ENCODE peak calls at places on chromosomes 6 and 20, in seven cellular contexts. E, Q, U, H, T, I and V are unnamed samples.

GRCh38 chr6:27295301-27296079 is 16.6 kb downstream of the POM121L2 start:
- DNase-seq in H (peak; percentile 89), Q (no peak), E (no peak), U (no peak), I (peak; percentile 94), T (no peak), V (peak; percentile 83)

GRCh38 chr6:108200631-108201030 is 34.8 kb downstream of the NR2E1 start:
- DNase-seq in I (no peak), H (peak; percentile 83), Q (no peak), U (no peak), E (no peak), T (no peak), V (no peak)

GRCh38 chr20:58097943-58098342 is 130.5 kb downstream of the ANKRD60 start:
- DNase-seq in H (no peak), E (no peak), I (no peak), Q (no peak), U (no peak), T (no peak), V (no peak)

GRCh38 chr6:106799008-106799952 is 169.9 kb downstream of the QRSL1 start:
- DNase-seq in H (peak; percentile 75), I (peak; percentile 45), T (no peak), E (no peak), Q (no peak), U (no peak), V (no peak)

GRCh38 chr20:52168116-52168515 is 23.5 kb downstream of the ZFP64 start:
- DNase-seq in T (no peak), H (no peak), U (no peak), E (no peak), I (no peak), Q (no peak), V (no peak)

GRCh38 chr6:130203370-130203769 is 19.4 kb downstream of the SAMD3 start:
- DNase-seq in H (no peak), Q (no peak), T (no peak), E (no peak), U (no peak), I (no peak), V (no peak)

GRCh38 chr6:153839992-153840603 is 198.9 kb upstream of the OPRM1 start:
- DNase-seq in H (no peak), E (no peak), U (no peak), I (no peak), T (no peak), Q (no peak), V (no peak)

GRCh38 chr6:26016326-26017275 is 54.0 kb downstream of the TRIM38 start:
- DNase-seq in H (peak; percentile 61), E (no peak), U (no peak), I (peak; percentile 25), T (no peak), Q (no peak), V (no peak)

GRCh38 chr6:367891-368630 is 23.5 kb upstream of the IRF4 start:
- DNase-seq in E (no peak), Q (no peak), T (no peak), H (no peak), I (no peak), U (no peak), V (no peak)

GRCh38 chr6:167567142-167568033 is 242.5 kb downstream of the TTLL2 start:
- DNase-seq in U (no peak), E (no peak), H (no peak), T (no peak), I (no peak), Q (no peak), V (no peak)

GRCh38 chr6:37868447-37868825 is 48.9 kb downstream of the ZFAND3 start:
- DNase-seq in I (peak; percentile 61), E (no peak), Q (no peak), T (no peak), U (no peak), H (peak; percentile 71), V (peak; percentile 51)

GRCh38 chr20:29326376-29327070 is 1930.9 kb upstream of the DEFB115 start:
- DNase-seq in E (no peak), H (no peak), Q (no peak), U (no peak), I (no peak), T (no peak), V (no peak)

GRCh38 chr20:47320990-47321805 is 35.3 kb downstream of the ZMYND8 start:
- DNase-seq in U (no peak), E (no peak), Q (no peak), I (no peak), H (no peak), T (no peak), V (no peak)

GRCh38 chr6:47437592-47437991 is 40.0 kb upstream of the CD2AP start:
- DNase-seq in E (no peak), T (no peak), H (no peak), U (no peak), I (no peak), Q (no peak), V (no peak)

GRCh38 chr6:93358435-93358834 is 60.9 kb downstream of the EPHA7 start:
- DNase-seq in I (no peak), H (no peak), U (no peak), Q (no peak), E (no peak), T (no peak), V (no peak)

GRCh38 chr6:157558049-157558448 is 177.1 kb downstream of the ZDHHC14 start:
- DNase-seq in T (no peak), Q (no peak), E (no peak), H (no peak), I (no peak), U (no peak), V (no peak)

GRCh38 chr20:43830883-43831282 is 83.8 kb upstream of the TOX2 start:
- DNase-seq in E (no peak), Q (no peak), T (no peak), U (no peak), I (no peak), H (no peak), V (no peak)

GRCh38 chr6:161276605-161277155 is 2.8 kb upstream of the AGPAT4 start:
- DNase-seq in T (no peak), H (no peak), U (no peak), E (no peak), I (no peak), Q (no peak), V (no peak)

GRCh38 chr6:101439790-101440189 is 46.3 kb downstream of the GRIK2 start:
- DNase-seq in I (peak; percentile 3), T (no peak), U (no peak), E (no peak), Q (no peak), H (no peak), V (peak; percentile 4)

GRCh38 chr20:47479506-47479905 is 22.2 kb upstream of the NCOA3 start:
- DNase-seq in Q (no peak), H (no peak), T (no peak), U (no peak), I (no peak), E (no peak), V (no peak)

GRCh38 chr6:115783402-115784061 is 277.2 kb downstream of the FRK start:
- DNase-seq in T (no peak), E (no peak), H (no peak), U (no peak), I (no peak), Q (no peak), V (peak; percentile 20)

GRCh38 chr20:62175711-62176110 is 7.1 kb upstream of the MTG2 start:
- DNase-seq in E (no peak), U (no peak), H (no peak), T (no peak), Q (no peak), I (no peak), V (no peak)

GRCh38 chr6:1263039-1263849 is 48.7 kb upstream of the FOXQ1 start:
- DNase-seq in Q (no peak), I (no peak), E (no peak), U (no peak), H (peak; percentile 13), T (no peak), V (no peak)

GRCh38 chr6:125066964-125067363 is 86.6 kb upstream of the TPD52L1 start:
- DNase-seq in U (no peak), E (no peak), T (no peak), Q (no peak), I (peak; percentile 45), H (peak; percentile 62), V (no peak)